ENCODE peak calls at places on chromosomes 11 and 22, in four cellular contexts. T is ovary, Q is fibroblast of lung, D is IMR-90. O is an unnamed sample.

GRCh38 chr11:50088231-50088630 is 55.6 kb downstream of the OR4C45 start:
- DNase-seq in Q (no peak), D (no peak), T (no peak), O (no peak)

GRCh38 chr11:111461460-111462240 is 50.5 kb downstream of the BTG4 start:
- DNase-seq in D (no peak), T (no peak), Q (no peak), O (no peak)

GRCh38 chr11:111696556-111696955 is 69.6 kb downstream of the PPP2R1B start:
- DNase-seq in Q (peak; percentile 65), T (no peak), D (peak; percentile 80), O (peak; percentile 20)

GRCh38 chr11:91041626-91042025 is 818.8 kb upstream of the CHORDC1 start:
- DNase-seq in Q (no peak), D (no peak), T (no peak), O (peak; percentile 31)

GRCh38 chr11:94036096-94036495 is 14.9 kb downstream of the HEPHL1 start:
- DNase-seq in D (no peak), T (no peak), Q (no peak), O (no peak)

GRCh38 chr11:17386331-17387084 is 2.0 kb downstream of the KCNJ11 start:
- DNase-seq in T (no peak), Q (peak; percentile 12), D (peak; percentile 34), O (peak; percentile 61)

GRCh38 chr11:120056301-120057027 is 81.4 kb downstream of the TRIM29 start:
- DNase-seq in D (no peak), T (no peak), Q (no peak), O (no peak)

GRCh38 chr22:46367707-46368191 is 32.2 kb downstream of the TRMU start:
- DNase-seq in T (peak; percentile 21), D (peak; percentile 40), Q (peak; percentile 26), O (peak; percentile 62)

GRCh38 chr11:62931501-62932278 is 10.5 kb upstream of the CHRM1 start:
- DNase-seq in D (no peak), T (no peak), Q (no peak), O (no peak)

GRCh38 chr11:94853836-94854235 is 85.7 kb downstream of the AMOTL1 start:
- DNase-seq in Q (no peak), T (no peak), D (no peak), O (no peak)

GRCh38 chr11:96213500-96213899 is 129.5 kb downstream of the MAML2 start:
- DNase-seq in D (peak; percentile 87), T (no peak), Q (peak; percentile 91), O (peak; percentile 87)

GRCh38 chr22:39437836-39438704 is 18.7 kb upstream of the MGAT3 start:
- DNase-seq in Q (no peak), T (no peak), D (no peak), O (no peak)

GRCh38 chr22:38572065-38572464 is 2.1 kb upstream of the DMC1 start:
- DNase-seq in Q (peak; percentile 42), T (no peak), D (peak; percentile 62), O (peak; percentile 73)

GRCh38 chr22:44330727-44331660 is 18.2 kb upstream of the SHISAL1 start:
- DNase-seq in T (no peak), D (no peak), Q (no peak), O (no peak)
- H3K4me3 ChIP-seq in T (peak overlapping the region; percentile 36), D (peak overlapping the region; percentile 51), Q (peak overlapping the region; percentile 46), O (peak overlapping the region; percentile 56)

GRCh38 chr11:8168485-8169257 is at the start of gene RIC3:
- DNase-seq in T (peak; percentile 53), D (no peak), Q (no peak), O (no peak)

GRCh38 chr11:8167796-8168195 is 1.0 kb downstream of the RIC3 start:
- DNase-seq in T (no peak), Q (peak; percentile 10), D (peak; percentile 11), O (peak; percentile 8)
- H3K4me3 ChIP-seq in T (no peak overlapping the region), Q (no peak overlapping the region), D (no peak overlapping the region), O (no peak overlapping the region)

GRCh38 chr11:76903325-76903724 is 42.6 kb downstream of the ACER3 start:
- DNase-seq in T (no peak), Q (no peak), D (no peak), O (no peak)
- H3K4me3 ChIP-seq in T (no peak overlapping the region), Q (no peak overlapping the region), D (no peak overlapping the region), O (no peak overlapping the region)

DNA sequence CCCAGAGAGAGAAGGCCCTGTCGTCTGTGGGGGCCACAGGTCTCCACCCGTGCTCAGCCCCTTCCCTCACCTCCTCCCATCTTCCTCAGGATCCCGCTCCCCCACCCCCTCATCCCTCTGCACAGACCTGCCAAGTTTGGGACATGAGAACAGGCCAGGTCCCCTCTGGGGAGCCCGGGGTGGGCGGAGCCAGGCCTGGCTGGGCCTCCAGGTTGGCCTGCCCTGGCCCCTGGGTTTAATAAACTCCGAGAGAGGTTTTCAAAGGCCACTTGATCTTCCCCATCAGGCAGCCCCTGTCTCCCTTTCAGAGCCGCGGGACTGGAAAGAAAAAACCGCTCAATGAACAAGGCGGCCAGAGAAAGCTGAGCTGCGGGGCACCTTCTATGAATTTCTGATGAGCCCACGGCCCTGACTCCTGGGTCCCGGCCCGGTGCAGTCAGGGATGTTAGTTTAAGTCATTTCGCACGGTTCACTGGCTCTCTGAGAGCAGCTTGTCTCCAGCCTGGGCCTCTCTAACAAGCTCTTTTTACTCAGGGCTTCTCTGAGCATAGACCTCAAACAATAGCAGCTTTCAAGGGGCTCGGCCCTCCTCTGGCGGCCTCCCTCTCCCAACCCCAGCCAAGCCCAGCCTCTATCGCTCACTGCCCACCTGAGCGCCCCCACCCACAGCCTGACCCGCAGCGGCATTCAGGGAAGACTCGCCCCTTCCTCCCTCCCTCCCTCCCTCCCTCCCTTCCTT is 64.8 kb downstream of the RPUSD4 start:
- DNase-seq in T (peak; percentile 43), Q (no peak), D (no peak), O (no peak)
- H3K4me3 ChIP-seq in T (no peak overlapping the region), Q (no peak overlapping the region), D (no peak overlapping the region), O (no peak overlapping the region)

DNA sequence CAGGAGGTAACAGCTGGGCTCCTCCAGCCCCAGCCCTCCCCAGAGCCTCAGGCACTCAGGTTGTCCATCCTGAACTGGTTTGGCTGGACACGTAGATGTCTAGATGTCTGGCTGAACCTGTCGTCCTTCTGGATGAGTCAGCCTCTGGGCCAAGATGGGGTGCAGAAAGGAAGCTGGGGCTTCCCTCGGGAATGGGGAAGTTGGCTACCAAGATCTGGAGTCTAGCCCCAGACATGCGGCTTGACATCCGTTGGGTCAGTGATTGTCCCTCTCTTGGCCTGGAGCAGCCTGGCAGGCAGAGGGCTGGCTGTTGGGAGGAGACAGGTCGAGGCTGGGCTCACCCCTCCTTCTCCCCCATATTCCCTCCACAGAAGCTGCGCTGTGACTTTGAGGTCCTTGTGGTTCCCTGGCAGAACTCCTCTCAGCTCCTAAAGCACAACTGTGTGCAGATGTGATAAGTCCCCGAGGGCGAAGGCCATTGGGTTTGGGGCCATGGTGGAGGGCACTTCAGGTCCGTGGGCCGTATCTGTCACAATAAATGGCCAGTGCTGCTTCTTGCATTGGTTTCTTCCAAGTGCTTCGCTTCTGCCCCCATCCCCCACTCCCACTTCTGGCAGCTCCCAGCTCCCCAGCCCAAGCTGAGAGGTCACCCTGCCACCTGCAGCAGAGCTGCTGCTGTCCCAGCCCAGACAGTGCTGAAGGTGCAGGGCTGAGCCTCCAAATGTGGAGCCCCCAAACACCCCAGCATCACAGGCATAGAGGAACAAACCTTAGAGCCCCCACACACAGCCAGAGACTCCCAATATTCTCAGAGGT is 1.3 kb downstream of the CST6 start:
- DNase-seq in D (no peak), Q (no peak), T (no peak), O (no peak)
- H3K4me3 ChIP-seq in D (no peak overlapping the region), Q (no peak overlapping the region), T (no peak overlapping the region), O (no peak overlapping the region)

GRCh38 chr11:129999407-129999806 is 3.2 kb downstream of the PRDM10 start:
- DNase-seq in Q (no peak), D (no peak), T (no peak), O (no peak)

GRCh38 chr11:129998905-129999304 is 3.7 kb downstream of the PRDM10 start:
- DNase-seq in Q (no peak), T (no peak), D (no peak), O (no peak)

GRCh38 chr11:130001491-130002351 is 914 bp downstream of the PRDM10 start:
- DNase-seq in T (peak; percentile 69), D (peak; percentile 25), Q (peak; percentile 28), O (peak; percentile 28)

GRCh38 chr11:130002352-130002845 is at the start of gene PRDM10:
- DNase-seq in Q (peak; percentile 91), D (peak; percentile 87), T (peak; percentile 96), O (peak; percentile 94)

GRCh38 chr11:130000552-130001176 is 2.0 kb downstream of the PRDM10 start:
- DNase-seq in D (no peak), T (peak; percentile 41), Q (no peak), O (no peak)
- H3K4me3 ChIP-seq in D (no peak overlapping the region), T (no peak overlapping the region), Q (peak overlapping the region; percentile 71), O (no peak overlapping the region)

DNA sequence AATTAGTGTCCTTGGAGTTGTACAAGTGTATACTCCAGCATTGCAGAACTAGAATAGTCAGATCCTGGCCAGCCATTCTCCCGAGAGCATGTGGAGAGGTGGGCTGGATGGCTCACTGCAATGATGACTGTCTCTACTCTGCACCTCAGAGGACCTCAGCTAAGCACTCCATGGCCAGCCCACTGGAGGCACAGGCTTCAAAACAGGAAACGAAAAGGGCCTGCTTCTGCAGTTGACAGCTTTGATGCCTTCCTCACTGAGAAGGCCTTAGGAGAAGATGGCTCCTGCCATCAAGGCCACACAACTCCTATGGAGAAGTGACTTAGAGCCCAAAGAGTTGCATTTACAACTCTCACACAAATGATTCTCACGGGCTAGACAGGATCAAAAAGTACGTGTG is 9.1 kb downstream of the POLD4 start:
- DNase-seq in T (no peak), Q (no peak), D (no peak), O (no peak)
- H3K4me3 ChIP-seq in T (no peak overlapping the region), Q (no peak overlapping the region), D (no peak overlapping the region), O (no peak overlapping the region)

O was measured in cardiac fibroblast.